ENCODE peak calls at places on chromosomes 7 and 10, in five cellular contexts. J is non-pigmented ciliary epithelial cell, N is posterior vena cava, W is GM04504, K is fibroblast of lung. V is an unnamed sample.

GRCh38 chr7:151351967-151352366 is 10.4 kb downstream of the NUB1 start:
- DNase-seq in J (no peak), W (no peak), K (no peak), N (peak; percentile 22), V (no peak)

GRCh38 chr7:123751816-123752215 is 3.0 kb upstream of the WASL start:
- DNase-seq in N (no peak), W (no peak), K (peak; percentile 37), J (no peak), V (no peak)

GRCh38 chr7:40310213-40310612 is 175.4 kb downstream of the SUGCT start:
- DNase-seq in N (no peak), J (no peak), K (peak; percentile 78), W (no peak), V (no peak)

GRCh38 chr7:44103566-44103940 is 592 bp upstream of the AEBP1 start:
- DNase-seq in K (no peak), N (peak; percentile 64), J (no peak), W (no peak), V (no peak)

GRCh38 chr7:132103718-132104117 is 472.6 kb downstream of the PLXNA4 start:
- DNase-seq in K (no peak), J (no peak), W (no peak), N (no peak), V (no peak)

GRCh38 chr10:7233259-7233991 is 177.4 kb downstream of the SFMBT2 start:
- DNase-seq in K (no peak), W (no peak), N (no peak), J (no peak), V (no peak)

GRCh38 chr10:123413353-123413752 is 252.8 kb upstream of the GPR26 start:
- DNase-seq in J (no peak), W (no peak), K (no peak), N (no peak), V (no peak)

GRCh38 chr10:97078280-97079156 is 107.2 kb downstream of the SLIT1 start:
- DNase-seq in W (no peak), K (no peak), N (no peak), J (no peak), V (no peak)

GRCh38 chr7:115052706-115053105 is 130.8 kb downstream of the MDFIC start:
- DNase-seq in J (no peak), K (no peak), W (no peak), N (no peak), V (no peak)